ENCODE peak calls at places on chromosomes 7 and 10, in nine cellular contexts. K, Y, R, O, Z, G, S, Q and D are unnamed samples.

GRCh38 chr10:50605280-50606270 is 18.2 kb downstream of the SGMS1 start:
- DNase-seq in Y (no peak), Z (peak; percentile 57), Q (no peak), O (no peak), K (no peak), R (peak; percentile 61), S (peak; percentile 94), G (no peak), D (no peak)

GRCh38 chr7:29193316-29194205 is 1.0 kb upstream of the CHN2 start:
- DNase-seq in Z (no peak), G (peak; percentile 26), S (no peak), Y (no peak), Q (no peak), R (no peak), K (no peak), O (no peak), D (no peak)

GRCh38 chr7:116494472-116494871 is 5.1 kb upstream of the CAV2 start:
- DNase-seq in Y (no peak), O (no peak), Q (no peak), S (no peak), K (no peak), Z (no peak), R (no peak), G (no peak), D (no peak)

GRCh38 chr10:125137601-125138438 is 22.5 kb downstream of the CTBP2 start:
- DNase-seq in Q (no peak), K (no peak), R (peak; percentile 36), O (no peak), G (no peak), Y (no peak), S (no peak), Z (no peak), D (no peak)

GRCh38 chr7:37408885-37409248 is 39.8 kb downstream of the ELMO1 start:
- DNase-seq in Q (no peak), R (no peak), G (no peak), K (no peak), Y (no peak), O (no peak), S (no peak), Z (no peak), D (peak; percentile 20)

GRCh38 chr7:41943098-41943577 is 240.2 kb upstream of the INHBA start:
- DNase-seq in S (peak; percentile 83), Z (peak; percentile 32), G (peak; percentile 92), K (no peak), Q (peak; percentile 92), O (peak; percentile 87), Y (peak; percentile 92), R (peak; percentile 87), D (peak; percentile 85)

GRCh38 chr10:24935504-24936292 is 16.7 kb downstream of the PRTFDC1 start:
- DNase-seq in K (no peak), G (no peak), O (no peak), Z (no peak), Y (no peak), R (no peak), Q (no peak), S (no peak), D (no peak)

GRCh38 chr7:54392935-54393334 is 149.2 kb upstream of the VSTM2A start:
- DNase-seq in R (no peak), O (no peak), G (no peak), Q (no peak), Y (no peak), K (no peak), Z (no peak), S (no peak), D (no peak)

GRCh38 chr10:34666008-34666700 is 148.9 kb downstream of the PARD3 start:
- DNase-seq in S (peak; percentile 92), G (no peak), Y (no peak), K (peak; percentile 82), Q (no peak), O (no peak), R (peak; percentile 51), Z (peak; percentile 76), D (peak; percentile 62)

GRCh38 chr7:55512635-55513034 is 59.7 kb downstream of the VOPP1 start:
- DNase-seq in G (no peak), K (no peak), Q (no peak), O (no peak), S (no peak), Y (no peak), R (no peak), Z (no peak), D (no peak)

GRCh38 chr7:133258174-133258573 is 5.3 kb downstream of the EXOC4 start:
- DNase-seq in G (no peak), Z (no peak), K (no peak), R (no peak), Q (no peak), Y (no peak), S (no peak), O (no peak), D (no peak)
- TF ChIP-seq CTCF in G (no peak), Z (no peak), K (no peak), R (no peak), Q (no peak), Y (no peak), S (no peak), O (no peak), D (no peak)

DNA sequence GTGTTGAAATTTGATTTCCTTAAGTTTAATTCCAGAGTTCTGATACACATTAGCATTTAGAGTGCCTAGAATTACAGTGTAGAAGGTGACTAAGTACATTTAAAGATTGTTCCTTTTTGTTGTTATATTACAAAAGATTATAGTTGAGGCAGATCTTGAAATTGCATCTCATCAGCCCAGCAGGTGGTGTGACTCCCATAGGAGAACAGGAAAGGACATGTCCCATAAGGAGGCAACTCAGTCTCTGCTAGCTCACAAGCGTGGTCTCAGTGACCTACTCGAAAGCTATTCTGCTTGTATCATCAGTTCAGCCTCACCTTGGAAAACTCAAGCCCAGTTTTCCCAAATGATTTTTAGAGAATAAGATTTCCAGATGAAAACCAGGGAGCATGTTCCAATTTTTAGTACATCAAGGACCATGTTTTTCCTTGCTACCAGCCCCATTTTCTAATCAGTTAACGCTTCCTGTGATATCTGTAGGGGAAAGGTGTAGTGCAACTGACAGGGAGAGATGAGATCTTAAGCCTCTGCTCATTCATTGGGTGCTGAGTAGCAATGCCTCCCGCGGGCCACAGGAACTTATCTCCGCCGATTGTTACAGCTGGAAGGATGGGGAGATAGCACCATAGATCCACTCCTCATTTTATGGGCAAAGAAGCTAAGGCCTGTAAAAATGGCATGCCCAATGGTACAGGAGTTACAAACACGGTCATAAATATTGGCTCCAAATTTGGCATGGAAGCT is 1.1 kb upstream of the GNAI1 start:
- DNase-seq in Q (no peak), K (no peak), O (no peak), Z (no peak), R (no peak), G (no peak), S (no peak), Y (peak; percentile 10), D (no peak)
- TF ChIP-seq CTCF in Q (no peak), K (no peak), O (no peak), Z (no peak), R (no peak), G (no peak), S (no peak), Y (no peak), D (no peak)

DNA sequence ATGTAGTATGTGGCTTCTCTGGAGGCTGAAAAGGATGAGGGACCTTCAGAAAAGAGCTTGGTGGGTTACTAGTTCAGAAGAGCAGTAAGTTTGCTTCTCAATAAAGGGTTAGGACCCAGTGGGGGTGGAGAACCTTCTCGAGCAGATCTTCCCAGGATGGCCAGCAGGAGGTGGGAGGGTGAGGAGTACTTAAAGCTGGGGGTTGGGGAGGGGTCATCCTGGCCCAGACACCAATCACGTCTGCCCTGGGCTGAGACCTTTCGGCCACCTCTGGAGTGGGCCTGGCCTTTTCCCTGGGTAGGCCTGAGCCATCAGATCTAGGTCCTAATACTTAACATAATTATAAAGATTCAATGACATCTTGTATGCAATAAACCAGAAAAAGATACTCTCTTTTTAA is 149.0 kb upstream of the TCF7L2 start:
- DNase-seq in K (no peak), G (no peak), Q (no peak), O (no peak), Z (no peak), R (no peak), Y (no peak), S (no peak), D (no peak)
- TF ChIP-seq CTCF in K (no peak), G (no peak), Q (no peak), O (no peak), Z (no peak), R (no peak), Y (no peak), S (no peak), D (no peak)

GRCh38 chr10:71213761-71214440 is 1.5 kb downstream of the UNC5B start:
- DNase-seq in O (peak; percentile 75), Q (peak; percentile 40), K (no peak), Z (no peak), S (peak; percentile 56), G (peak; percentile 51), Y (no peak), R (no peak), D (peak; percentile 33)

GRCh38 chr10:71211759-71212248 is 566 bp upstream of the UNC5B start:
- DNase-seq in Q (no peak), O (no peak), Z (no peak), G (no peak), S (no peak), Y (no peak), K (no peak), R (no peak), D (no peak)

GRCh38 chr10:71213127-71213616 is 802 bp downstream of the UNC5B start:
- DNase-seq in R (peak; percentile 52), G (peak; percentile 55), S (peak; percentile 81), Y (no peak), Z (no peak), K (no peak), O (peak; percentile 82), Q (peak; percentile 44), D (peak; percentile 41)

GRCh38 chr10:71211053-71211452 is 1.3 kb upstream of the UNC5B start:
- DNase-seq in S (no peak), O (peak; percentile 54), G (no peak), R (no peak), Q (no peak), Y (no peak), Z (no peak), K (no peak), D (no peak)

DNA sequence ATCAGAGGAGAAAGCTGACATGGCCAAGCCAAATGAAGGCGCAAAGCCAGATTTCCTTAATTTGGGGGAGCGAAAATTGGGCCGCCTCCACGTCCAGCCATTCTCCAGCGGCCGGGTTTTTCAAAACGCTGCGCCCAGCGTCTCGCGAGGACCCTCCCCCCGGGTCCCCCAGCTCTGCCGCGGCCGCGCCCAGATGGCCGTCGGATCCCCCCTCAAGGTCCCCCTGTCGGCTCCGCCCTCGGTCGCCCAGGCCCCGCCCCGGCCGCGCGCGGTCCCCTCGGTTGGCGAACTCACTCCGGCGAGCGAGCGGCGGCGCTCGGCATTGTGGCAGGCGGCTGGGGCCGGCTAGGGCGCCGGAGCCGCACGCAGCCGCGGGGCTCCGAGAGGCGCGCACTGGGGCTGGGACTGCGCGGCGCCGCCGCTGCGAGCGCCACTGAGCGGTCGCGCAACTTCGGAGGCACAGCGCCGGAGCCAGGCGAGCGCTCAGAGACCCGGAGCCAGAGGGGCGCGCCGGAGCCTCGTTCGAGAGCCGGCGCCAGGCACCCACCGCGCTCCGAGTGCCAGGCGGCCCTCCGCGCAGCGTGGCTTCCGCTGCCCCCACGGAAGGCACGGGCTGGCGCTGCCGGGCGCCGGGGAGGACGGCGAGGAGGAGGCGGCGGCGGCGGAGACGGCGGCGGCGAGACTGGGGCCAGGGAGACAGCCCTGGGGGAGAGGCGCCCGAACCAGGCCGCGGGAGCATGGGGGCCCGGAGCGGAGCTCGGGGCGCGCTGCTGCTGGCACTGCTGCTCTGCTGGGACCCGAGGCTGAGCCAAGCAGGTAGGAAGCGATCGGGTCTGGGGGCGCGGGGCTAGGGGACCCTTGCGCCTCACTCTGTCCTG is at the start of gene UNC5B:
- DNase-seq in Y (peak; percentile 91), Z (no peak), K (peak; percentile 42), Q (peak; percentile 97), S (peak; percentile 91), O (peak; percentile 93), G (peak; percentile 94), R (peak; percentile 93), D (peak; percentile 61)
- TF ChIP-seq CTCF in Y (peak; percentile 37), Z (no peak), K (no peak), Q (no peak), S (peak; percentile 26), O (peak; percentile 18), G (peak; percentile 10), R (peak; percentile 72), D (no peak)